ENCODE peak calls at places on chromosome 7, in ten cellular contexts. F is heart left ventricle, W is A549, J is adrenal gland, M is testis, A is transverse colon, L is spleen, E is uterus, R is Peyer's patch, U is GM12878. Y is an unnamed sample.

GRCh38 chr7:29197916-29198315 is 3.3 kb downstream of the CHN2 start:
- DNase-seq in F (no peak), U (no peak), E (no peak), A (no peak), L (no peak), W (no peak), R (no peak), J (no peak), M (no peak), Y (no peak)

GRCh38 chr7:2879354-2879753 is 35.2 kb upstream of the GNA12 start:
- DNase-seq in A (no peak), R (no peak), E (no peak), M (no peak), F (no peak), W (no peak), U (no peak), L (no peak), J (no peak), Y (no peak)

GRCh38 chr7:148395990-148396716 is 194.4 kb upstream of the C7orf33 start:
- DNase-seq in A (no peak), M (no peak), L (no peak), J (no peak), R (no peak), U (no peak), F (no peak), W (no peak), E (no peak), Y (no peak)

GRCh38 chr7:922334-923107 is 32.0 kb downstream of the ADAP1 start:
- DNase-seq in A (peak; percentile 27), J (peak; percentile 7), U (no peak), R (peak; percentile 49), E (no peak), F (peak; percentile 23), W (no peak), M (no peak), L (peak; percentile 84), Y (no peak)

GRCh38 chr7:88217675-88218427 is 2.0 kb downstream of the SRI start:
- DNase-seq in E (no peak), A (no peak), R (no peak), J (no peak), M (no peak), U (peak; percentile 83), W (no peak), F (no peak), L (no peak), Y (no peak)

GRCh38 chr7:151511270-151511669 is 8.4 kb downstream of the RHEB start:
- DNase-seq in L (no peak), F (no peak), R (no peak), E (no peak), M (no peak), W (no peak), J (no peak), U (no peak), A (no peak), Y (no peak)

GRCh38 chr7:153682628-153683027 is 369.6 kb upstream of the DPP6 start:
- DNase-seq in F (no peak), J (no peak), E (no peak), U (no peak), L (no peak), W (no peak), R (no peak), A (no peak), M (peak; percentile 56), Y (no peak)

GRCh38 chr7:34128762-34129161 is 223.4 kb downstream of the BMPER start:
- DNase-seq in L (no peak), M (no peak), F (no peak), U (no peak), W (no peak), A (no peak), E (no peak), J (no peak), R (no peak), Y (no peak)

GRCh38 chr7:723541-723940 is 3.0 kb upstream of the DNAAF5 start:
- DNase-seq in R (no peak), F (no peak), U (no peak), W (no peak), M (no peak), J (no peak), A (no peak), E (no peak), L (no peak), Y (no peak)

GRCh38 chr7:76091506-76091905 is 43.6 kb downstream of the MDH2 start:
- DNase-seq in R (no peak), E (no peak), J (no peak), F (no peak), A (no peak), W (no peak), M (no peak), U (no peak), L (no peak), Y (no peak)

GRCh38 chr7:120091807-120092206 is 181.2 kb upstream of the KCND2 start:
- DNase-seq in R (no peak), A (no peak), M (no peak), J (no peak), F (no peak), U (no peak), E (no peak), L (no peak), W (no peak), Y (no peak)

DNA sequence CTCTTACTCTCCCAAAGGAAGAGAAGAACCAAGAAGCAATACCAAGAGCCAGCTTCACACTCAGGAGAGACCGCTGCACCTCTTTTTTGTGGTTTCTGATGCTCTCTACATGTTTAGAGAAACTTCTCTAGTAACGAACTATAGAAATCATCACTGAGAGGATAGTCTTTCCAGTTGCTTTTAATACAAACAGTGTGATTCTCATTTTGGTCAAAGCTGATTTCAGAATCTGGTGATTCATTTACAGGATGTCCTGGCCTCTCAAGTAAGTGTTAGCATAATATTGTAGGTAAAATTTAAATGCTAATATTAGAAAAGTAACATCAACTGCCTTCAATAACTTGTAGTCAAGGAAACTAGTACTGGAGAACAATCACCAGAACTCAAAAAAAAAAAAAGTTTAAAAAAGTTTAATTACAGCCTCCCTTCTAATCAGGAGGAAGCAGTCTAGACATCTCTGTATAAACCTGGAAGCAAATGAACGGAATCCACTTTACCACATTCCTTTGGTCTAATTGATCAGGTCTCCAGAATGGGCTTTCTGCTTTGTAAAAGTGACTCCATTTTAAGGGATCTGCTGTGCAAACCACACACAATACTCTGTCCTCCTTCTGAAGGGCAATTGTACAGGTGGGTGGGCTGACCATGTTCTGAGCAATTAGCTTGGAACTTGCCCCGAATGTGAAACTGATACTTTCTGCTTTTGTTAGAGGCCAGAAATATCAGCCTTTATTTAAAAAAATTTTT is 3.0 kb downstream of the LAMB1 start:
- DNase-seq in U (no peak), E (no peak), L (no peak), M (no peak), J (no peak), W (no peak), R (no peak), F (no peak), A (no peak), Y (no peak)
- TF ChIP-seq POLR2A in U (no peak), E (no peak), L (no peak), M (no peak), J (no peak), W (no peak), R (no peak), F (no peak), A (no peak), Y (no peak)

GRCh38 chr7:26193432-26194206 is 6.9 kb downstream of the HNRNPA2B1 start:
- DNase-seq in J (no peak), A (no peak), R (no peak), F (no peak), M (no peak), L (no peak), E (no peak), W (no peak), U (no peak), Y (no peak)
- H3K4me1 ChIP-seq in J (peaks cover 78% of the 10 kb centered on the region), A (peaks cover 70% of the 10 kb centered on the region), R (peaks cover 44% of the 10 kb centered on the region), F (peaks cover 74% of the 10 kb centered on the region), M (peaks cover 20% of the 10 kb centered on the region), L (peaks cover 97% of the 10 kb centered on the region), E (peaks cover 20% of the 10 kb centered on the region), W (peaks cover 84% of the 10 kb centered on the region), U (peaks cover 27% of the 10 kb centered on the region), Y (peaks cover 74% of the 10 kb centered on the region)

DNA sequence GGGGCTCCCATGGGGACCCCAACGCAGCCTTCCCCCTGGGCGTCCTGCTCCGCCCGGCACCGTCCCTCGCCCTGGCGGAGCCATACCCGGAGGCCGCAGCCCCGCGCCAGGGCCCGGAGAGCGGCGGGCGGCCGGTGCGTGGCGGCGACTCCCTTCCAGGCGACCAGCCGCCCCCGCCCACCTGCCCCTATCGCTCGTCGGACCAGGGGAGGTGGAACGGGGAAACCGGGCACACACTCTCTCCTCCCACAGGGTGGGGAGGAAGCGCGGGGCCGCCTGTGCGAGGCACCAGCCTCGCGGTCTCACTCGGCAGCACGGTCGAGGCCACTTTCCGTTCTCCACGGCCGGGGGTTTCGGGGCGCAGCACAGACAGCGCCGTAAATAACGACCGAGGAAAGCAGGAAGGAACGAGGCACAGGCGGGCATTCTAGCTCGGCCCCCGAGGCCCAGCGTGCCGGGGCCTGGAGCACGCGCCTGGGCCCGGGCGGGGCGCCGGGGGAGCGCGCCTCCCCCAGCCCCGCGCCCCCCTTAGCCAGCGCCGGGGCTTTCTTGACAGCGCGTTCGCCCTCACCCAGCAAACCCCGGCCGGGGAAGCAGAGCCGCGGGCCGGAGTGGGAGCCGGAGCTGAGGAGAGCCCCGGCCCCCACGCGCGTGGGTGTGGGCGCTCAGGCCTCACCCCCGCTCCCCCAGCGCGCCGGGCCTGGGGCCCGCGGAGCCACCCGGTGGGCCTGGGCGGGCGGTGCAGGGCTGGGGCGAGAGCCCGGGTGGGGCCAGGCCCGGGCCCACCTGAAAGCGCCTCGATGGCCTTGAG is 936 bp downstream of the IGF2BP3 start:
- DNase-seq in F (no peak), U (no peak), L (peak; percentile 81), A (no peak), M (no peak), W (no peak), E (no peak), J (no peak), R (no peak), Y (no peak)
- TF ChIP-seq CTCF in F (no peak), U (peak; percentile 19), L (no peak), A (no peak), M (no peak), W (no peak), E (no peak), J (no peak), R (no peak), Y (no peak)

GRCh38 chr7:55021053-55021452 is 2.2 kb downstream of the EGFR start:
- DNase-seq in J (no peak), E (no peak), A (no peak), W (no peak), L (no peak), U (no peak), M (no peak), R (no peak), F (no peak), Y (no peak)

GRCh38 chr7:55019329-55019690 is 493 bp downstream of the EGFR start:
- DNase-seq in A (peak; percentile 74), L (no peak), J (peak; percentile 75), U (no peak), E (peak; percentile 76), M (peak; percentile 64), F (peak; percentile 71), R (peak; percentile 77), W (peak; percentile 43), Y (no peak)

GRCh38 chr7:55020481-55020871 is 1.7 kb downstream of the EGFR start:
- DNase-seq in W (peak; percentile 42), U (no peak), A (peak; percentile 59), E (peak; percentile 69), M (no peak), J (peak; percentile 79), L (no peak), R (peak; percentile 56), F (peak; percentile 53), Y (no peak)

GRCh38 chr7:55018361-55019328 is at the start of gene EGFR:
- DNase-seq in M (peak; percentile 82), A (peak; percentile 86), U (no peak), L (peak; percentile 81), W (peak; percentile 78), R (peak; percentile 80), E (peak; percentile 87), F (peak; percentile 86), J (peak; percentile 89), Y (no peak)

GRCh38 chr7:55019691-55020480 is 1.1 kb downstream of the EGFR start:
- DNase-seq in A (peak; percentile 46), J (peak; percentile 51), L (no peak), F (no peak), M (no peak), W (peak; percentile 62), R (no peak), U (no peak), E (peak; percentile 36), Y (no peak)
- TF ChIP-seq POLR2A in A (no peak), J (no peak), L (no peak), F (no peak), M (no peak), W (no peak), R (no peak), U (no peak), E (no peak), Y (no peak)

Y was measured in esophagus squamous epithelium.